ENCODE peak calls at places on chromosomes 13 and 19, in seven cellular contexts. O is transverse colon, J is gastrocnemius medialis, P is fibroblast of mammary gland, T is foreskin fibroblast, F is cardiac muscle cell, Z is astrocyte. V is an unnamed sample.

GRCh38 chr19:56839665-56840451 is 668 bp downstream of the PEG3 start:
- DNase-seq in O (peak; percentile 78), J (peak; percentile 83), P (peak; percentile 84), T (peak; percentile 74), F (no peak), Z (no peak), V (no peak)

GRCh38 chr13:97273341-97273831 is 51.3 kb downstream of the MBNL2 start:
- DNase-seq in O (no peak), J (no peak), P (peak; percentile 45), T (peak; percentile 52), F (no peak), Z (no peak), V (peak; percentile 32)

GRCh38 chr19:35495107-35496064 is 5.1 kb upstream of the KRTDAP start:
- DNase-seq in O (peak; percentile 59), J (peak; percentile 24), P (peak; percentile 59), T (peak; percentile 85), F (peak; percentile 84), Z (peak; percentile 21), V (peak; percentile 46)

GRCh38 chr13:40503966-40504591 is 162.4 kb downstream of the FOXO1 start:
- DNase-seq in O (no peak), J (no peak), P (peak; percentile 83), T (peak; percentile 81), F (no peak), Z (peak; percentile 99), V (peak; percentile 67)

GRCh38 chr13:52707375-52707774 is 32.2 kb downstream of the CNMD start:
- DNase-seq in O (no peak), J (no peak), P (no peak), T (peak; percentile 33), F (no peak), Z (no peak), V (peak; percentile 3)

GRCh38 chr13:38395505-38395803 is 45.8 kb downstream of the UFM1 start:
- DNase-seq in O (no peak), J (no peak), P (no peak), T (no peak), F (no peak), Z (peak; percentile 38), V (peak; percentile 44)

GRCh38 chr19:7500811-7501450 is 12.1 kb upstream of the PEX11G start:
- DNase-seq in O (peak; percentile 74), J (no peak), P (peak; percentile 29), T (peak; percentile 68), F (peak; percentile 78), Z (peak; percentile 61), V (no peak)

GRCh38 chr13:113083402-113084061 is 22.1 kb upstream of the F7 start:
- DNase-seq in O (peak; percentile 41), J (peak; percentile 79), P (peak; percentile 69), T (no peak), F (no peak), Z (peak; percentile 12), V (no peak)

GRCh38 chr19:17503240-17503639 is 8.2 kb upstream of the PGLS start:
- DNase-seq in O (no peak), J (no peak), P (no peak), T (no peak), F (no peak), Z (no peak), V (no peak)

GRCh38 chr19:41421973-41422372 is 5.2 kb downstream of the B3GNT8 start:
- DNase-seq in O (no peak), J (no peak), P (no peak), T (no peak), F (no peak), Z (no peak), V (no peak)

GRCh38 chr13:58953638-58954037 is 1210.1 kb downstream of the DIAPH3 start:
- DNase-seq in O (no peak), J (no peak), P (no peak), T (no peak), F (no peak), Z (peak; percentile 57), V (no peak)

GRCh38 chr19:33429891-33430673 is 56.6 kb downstream of the CEBPG start:
- DNase-seq in O (no peak), J (no peak), P (no peak), T (no peak), F (no peak), Z (no peak), V (no peak)
- TF ChIP-seq CTCF in O (no peak), J (no peak), P (no peak), T (no peak), F (no peak), Z (no peak), V (no peak)

GRCh38 chr13:111006508-111007031 is 91.7 kb upstream of the ANKRD10 start:
- DNase-seq in O (peak; percentile 55), J (peak; percentile 69), P (peak; percentile 88), T (peak; percentile 83), F (no peak), Z (peak; percentile 93), V (peak; percentile 57)

GRCh38 chr13:111013196-111013595 is 98.3 kb upstream of the ANKRD10 start:
- DNase-seq in O (no peak), J (no peak), P (no peak), T (peak; percentile 7), F (no peak), Z (no peak), V (no peak)

GRCh38 chr13:111007209-111007608 is 92.3 kb upstream of the ANKRD10 start:
- DNase-seq in O (no peak), J (no peak), P (no peak), T (no peak), F (no peak), Z (no peak), V (no peak)

GRCh38 chr13:111008351-111008750 is 93.5 kb upstream of the ANKRD10 start:
- DNase-seq in O (no peak), J (no peak), P (no peak), T (no peak), F (no peak), Z (no peak), V (no peak)

GRCh38 chr13:111011899-111012298 is 97.0 kb upstream of the ANKRD10 start:
- DNase-seq in O (no peak), J (no peak), P (peak; percentile 27), T (peak; percentile 64), F (no peak), Z (no peak), V (peak; percentile 21)
- TF ChIP-seq CTCF in O (no peak), J (no peak), P (no peak), T (no peak), F (no peak), Z (no peak), V (no peak)

GRCh38 chr19:3656747-3657394 is 30.3 kb upstream of the CACTIN start:
- DNase-seq in O (no peak), J (no peak), P (no peak), T (no peak), F (no peak), Z (no peak), V (no peak)
- TF ChIP-seq CTCF in O (no peak), J (no peak), P (no peak), T (no peak), F (no peak), Z (no peak), V (peak; percentile 37)

GRCh38 chr19:45817725-45818301 is 2.7 kb upstream of the RSPH6A start:
- DNase-seq in O (no peak), J (no peak), P (no peak), T (no peak), F (no peak), Z (no peak), V (no peak)
- TF ChIP-seq CTCF in O (no peak), J (no peak), P (no peak), T (no peak), F (no peak), Z (no peak), V (no peak)

GRCh38 chr19:6414033-6414643 is 10.5 kb downstream of the KHSRP start:
- DNase-seq in O (no peak), J (no peak), P (no peak), T (no peak), F (no peak), Z (no peak), V (no peak)
- TF ChIP-seq CTCF in O (no peak), J (no peak), P (no peak), T (no peak), F (no peak), Z (no peak), V (no peak)